ENCODE peak calls at places on chromosomes 6 and 20, in ten cellular contexts. G is stimulated activated CD4-positive, alpha-beta T cell treated with anti-CD3 and anti-CD28 coated beads, TNF-alpha, amount 100 ng/mL, for 48 hours; A is adrenal gland; T is amniotic stem cell; D is SHP77; O is activated CD4-positive, CD25-positive, alpha-beta regulatory T cell; L is brain microvascular endothelial cell; Y is GM12864; Z is CD8-positive, alpha-beta memory T cell; N is HuH-7. W is an unnamed sample.

GRCh38 chr6:29943053-29943966 is 978 bp downstream of the HLA-A start:
- DNase-seq in O (no peak), T (no peak), G (no peak), D (no peak), N (no peak), Z (peak; percentile 43), Y (no peak), A (no peak), L (no peak), W (no peak)

GRCh38 chr20:61253264-61253639 is 1.2 kb downstream of the CDH4 start:
- DNase-seq in A (no peak), T (no peak), L (no peak), O (no peak), G (no peak), Y (no peak), N (no peak), Z (no peak), D (no peak), W (peak; percentile 50)

GRCh38 chr20:63441777-63442493 is 30.5 kb downstream of the KCNQ2 start:
- DNase-seq in G (peak; percentile 41), Y (no peak), O (peak; percentile 35), T (peak; percentile 11), Z (peak; percentile 39), A (peak; percentile 38), D (peak; percentile 82), N (peak; percentile 98), L (peak; percentile 34), W (peak; percentile 79)

GRCh38 chr20:53149184-53149651 is 177.1 kb downstream of the TSHZ2 start:
- DNase-seq in A (no peak), Y (no peak), D (no peak), Z (no peak), G (no peak), L (no peak), O (no peak), N (no peak), T (no peak), W (no peak)

GRCh38 chr6:42316390-42316970 is 98.8 kb upstream of the MRPS10 start:
- DNase-seq in Y (peak; percentile 13), A (peak; percentile 46), G (no peak), T (no peak), Z (no peak), L (peak; percentile 66), D (no peak), N (no peak), O (no peak), W (no peak)

GRCh38 chr6:170446841-170447560 is 106.1 kb downstream of the PSMB1 start:
- DNase-seq in Z (no peak), T (no peak), O (no peak), N (no peak), A (no peak), L (no peak), D (no peak), G (no peak), Y (no peak), W (no peak)

GRCh38 chr6:81818778-81819491 is 66.5 kb upstream of the TENT5A start:
- DNase-seq in D (no peak), Y (no peak), L (no peak), A (no peak), T (no peak), N (no peak), Z (no peak), O (no peak), G (no peak), W (no peak)

GRCh38 chr6:16639689-16640480 is 121.4 kb downstream of the ATXN1 start:
- DNase-seq in N (no peak), Z (no peak), T (peak; percentile 53), L (peak; percentile 78), D (no peak), A (peak; percentile 51), O (no peak), G (no peak), Y (no peak), W (no peak)

GRCh38 chr6:77092971-77093370 is 370.3 kb downstream of the HTR1B start:
- DNase-seq in Z (no peak), A (no peak), O (no peak), L (peak; percentile 68), N (no peak), D (no peak), G (no peak), T (no peak), Y (no peak), W (no peak)

GRCh38 chr6:85472744-85473143 is 22.9 kb downstream of the NT5E start:
- DNase-seq in N (no peak), T (peak; percentile 59), Z (no peak), G (no peak), Y (no peak), A (no peak), L (peak; percentile 72), D (no peak), O (no peak), W (no peak)

GRCh38 chr6:33504486-33504885 is 50.1 kb downstream of the ZBTB9 start:
- DNase-seq in T (no peak), L (no peak), G (no peak), O (no peak), A (no peak), Y (no peak), N (no peak), Z (no peak), D (no peak), W (no peak)

GRCh38 chr6:158645064-158646022 is 800 bp upstream of the DYNLT1 start:
- DNase-seq in N (no peak), Y (no peak), O (no peak), D (no peak), A (peak; percentile 12), T (no peak), L (no peak), G (no peak), Z (no peak), W (peak; percentile 79)

GRCh38 chr6:4870821-4871494 is 94.8 kb downstream of the CDYL start:
- DNase-seq in G (no peak), L (no peak), T (no peak), N (no peak), Z (no peak), D (no peak), A (no peak), O (no peak), Y (no peak), W (no peak)

GRCh38 chr6:126955621-126956020 is 162.8 kb upstream of the RSPO3 start:
- DNase-seq in G (no peak), D (no peak), A (no peak), L (no peak), O (no peak), Z (no peak), Y (no peak), T (no peak), N (no peak), W (no peak)

GRCh38 chr6:52503853-52504777 is 72.7 kb downstream of the TRAM2 start:
- DNase-seq in N (no peak), Z (no peak), A (peak; percentile 80), D (peak; percentile 87), L (peak; percentile 85), Y (no peak), G (no peak), T (no peak), O (no peak), W (peak; percentile 86)

GRCh38 chr6:163986313-163986712 is 571.8 kb downstream of the QKI start:
- DNase-seq in D (no peak), L (peak; percentile 38), T (no peak), G (no peak), Y (no peak), N (no peak), A (peak; percentile 82), O (no peak), Z (no peak), W (no peak)

GRCh38 chr6:107153061-107153460 is 37.7 kb upstream of the BEND3 start:
- DNase-seq in D (no peak), L (no peak), Y (no peak), G (no peak), N (peak; percentile 63), A (no peak), T (no peak), O (no peak), Z (no peak), W (peak; percentile 37)